ENCODE peak calls at places on chromosomes 6 and 20, in six cellular contexts. U is HepG2, C is GM12878, Y is HL-60, R is H1, J is K562. H is an unnamed sample.

GRCh38 chr6:159082039-159082815 is 37.4 kb upstream of the TAGAP start:
- DNase-seq in U (no peak), C (no peak), Y (no peak), R (no peak), J (no peak), H (no peak)

GRCh38 chr20:62875419-62876355 is 14.1 kb upstream of the TCFL5 start:
- DNase-seq in U (peak), C (no peak), Y (peak), R (no peak), J (peak), H (peak)

GRCh38 chr6:30926644-30927043 is 5.3 kb downstream of the SFTA2 start:
- DNase-seq in U (no peak), C (no peak), Y (no peak), R (no peak), J (no peak), H (no peak)

GRCh38 chr20:9736373-9736772 is 102.5 kb downstream of the PAK5 start:
- DNase-seq in U (no peak), C (no peak), Y (no peak), R (no peak), J (no peak), H (no peak)

GRCh38 chr6:169912266-169913095 is 161.1 kb downstream of the ERMARD start:
- DNase-seq in U (no peak), C (no peak), Y (peak), R (no peak), J (no peak), H (no peak)

GRCh38 chr6:131122007-131122406 is 13.3 kb upstream of the AKAP7 start:
- DNase-seq in U (no peak), C (no peak), Y (no peak), R (no peak), J (no peak), H (no peak)

GRCh38 chr6:3294921-3295871 is 36.4 kb downstream of the PSMG4 start:
- DNase-seq in U (peak), C (no peak), Y (no peak), R (no peak), J (no peak), H (peak)

GRCh38 chr20:13286052-13286451 is 65.0 kb downstream of the ISM1 start:
- DNase-seq in U (no peak), C (no peak), Y (no peak), R (no peak), J (no peak), H (no peak)

GRCh38 chr6:142758257-142759025 is 186.5 kb downstream of the HIVEP2 start:
- DNase-seq in U (no peak), C (no peak), Y (no peak), R (no peak), J (no peak), H (no peak)

GRCh38 chr6:157867155-157867559 is 44.1 kb downstream of the SNX9 start:
- DNase-seq in U (no peak), C (no peak), Y (no peak), R (no peak), J (peak), H (no peak)

GRCh38 chr6:29762781-29763214 is 39.6 kb downstream of the HLA-F start:
- DNase-seq in U (no peak), C (no peak), Y (no peak), R (no peak), J (no peak), H (no peak)

GRCh38 chr20:23515250-23515939 is 24.5 kb downstream of the CST8 start:
- DNase-seq in U (no peak), C (no peak), Y (no peak), R (no peak), J (no peak), H (no peak)

GRCh38 chr20:48734104-48734749 is 93.6 kb downstream of the PREX1 start:
- DNase-seq in U (no peak), C (no peak), Y (no peak), R (no peak), J (no peak), H (no peak)

GRCh38 chr6:157269261-157269794 is 54.0 kb downstream of the TMEM242 start:
- DNase-seq in U (no peak), C (no peak), Y (no peak), R (no peak), J (no peak), H (no peak)

GRCh38 chr6:79127660-79128059 is 49.6 kb upstream of the PHIP start:
- DNase-seq in U (peak), C (no peak), Y (no peak), R (no peak), J (no peak), H (no peak)

GRCh38 chr6:32117461-32117860 is 8.3 kb upstream of the TNXB start:
- DNase-seq in U (no peak), C (no peak), Y (no peak), R (no peak), J (no peak), H (no peak)

GRCh38 chr20:10578607-10579006 is 95.2 kb downstream of the JAG1 start:
- DNase-seq in U (peak), C (no peak), Y (no peak), R (no peak), J (no peak), H (no peak)

GRCh38 chr20:37948956-37949355 is 46.0 kb downstream of the VSTM2L start:
- DNase-seq in U (no peak), C (no peak), Y (no peak), R (peak), J (no peak), H (no peak)

GRCh38 chr6:39020136-39020535 is 28.4 kb upstream of the GLP1R start:
- DNase-seq in U (no peak), C (no peak), Y (no peak), R (no peak), J (no peak), H (no peak)

GRCh38 chr20:17648782-17649730 is 33.0 kb downstream of the RRBP1 start:
- DNase-seq in U (no peak), C (peak), Y (peak), R (no peak), J (peak), H (peak)

GRCh38 chr6:6781172-6781876 is 192.8 kb downstream of the LY86 start:
- DNase-seq in U (no peak), C (no peak), Y (no peak), R (no peak), J (no peak), H (no peak)

GRCh38 chr6:53754330-53754729 is 40.5 kb upstream of the LRRC1 start:
- DNase-seq in U (no peak), C (no peak), Y (no peak), R (no peak), J (no peak), H (no peak)

GRCh38 chr20:63457737-63458136 is 14.7 kb downstream of the KCNQ2 start:
- DNase-seq in U (no peak), C (no peak), Y (peak), R (no peak), J (no peak), H (peak)

GRCh38 chr20:54197621-54198604 is 10.0 kb upstream of the PFDN4 start:
- DNase-seq in U (peak), C (peak), Y (no peak), R (no peak), J (no peak), H (no peak)

GRCh38 chr6:2157441-2158127 is 87.8 kb downstream of the GMDS start:
- DNase-seq in U (peak), C (peak), Y (no peak), R (no peak), J (no peak), H (no peak)

GRCh38 chr6:151803743-151804142 is 3.7 kb upstream of the ESR1 start:
- DNase-seq in U (peak), C (no peak), Y (no peak), R (no peak), J (no peak), H (no peak)

GRCh38 chr6:98416027-98416426 is 418.3 kb upstream of the POU3F2 start:
- DNase-seq in U (no peak), C (no peak), Y (no peak), R (no peak), J (no peak), H (peak)

GRCh38 chr6:2578729-2579128 is 172.0 kb downstream of the MYLK4 start:
- DNase-seq in U (no peak), C (no peak), Y (no peak), R (no peak), J (no peak), H (no peak)

GRCh38 chr20:43926691-43927090 is 12.0 kb downstream of the TOX2 start:
- DNase-seq in U (no peak), C (no peak), Y (no peak), R (no peak), J (no peak), H (no peak)

GRCh38 chr20:46558511-46558959 is 8.1 kb upstream of the OCSTAMP start:
- DNase-seq in U (peak), C (no peak), Y (no peak), R (no peak), J (no peak), H (no peak)

GRCh38 chr20:17747431-17747846 is 47.7 kb downstream of the BANF2 start:
- DNase-seq in U (peak), C (no peak), Y (no peak), R (no peak), J (no peak), H (no peak)

GRCh38 chr6:130473886-130474285 is 108.1 kb downstream of the TMEM200A start:
- DNase-seq in U (no peak), C (no peak), Y (no peak), R (no peak), J (no peak), H (no peak)

GRCh38 chr20:41047279-41047974 is 18.8 kb downstream of the TOP1 start:
- DNase-seq in U (no peak), C (no peak), Y (no peak), R (no peak), J (no peak), H (no peak)

GRCh38 chr6:22041797-22042489 is 254.9 kb downstream of the PRL start:
- DNase-seq in U (no peak), C (no peak), Y (no peak), R (no peak), J (no peak), H (no peak)

GRCh38 chr20:58406422-58407001 is 17.5 kb downstream of the VAPB start:
- DNase-seq in U (no peak), C (no peak), Y (no peak), R (no peak), J (no peak), H (no peak)

GRCh38 chr20:36405255-36405654 is 99.1 kb downstream of the DLGAP4 start:
- DNase-seq in U (no peak), C (no peak), Y (no peak), R (no peak), J (no peak), H (no peak)

GRCh38 chr6:5214570-5215052 is 46.1 kb downstream of the LYRM4 start:
- DNase-seq in U (peak), C (no peak), Y (peak), R (peak), J (peak), H (peak)

GRCh38 chr6:80872951-80873308 is 766.5 kb downstream of the BCKDHB start:
- DNase-seq in U (no peak), C (no peak), Y (no peak), R (no peak), J (no peak), H (no peak)

DNA sequence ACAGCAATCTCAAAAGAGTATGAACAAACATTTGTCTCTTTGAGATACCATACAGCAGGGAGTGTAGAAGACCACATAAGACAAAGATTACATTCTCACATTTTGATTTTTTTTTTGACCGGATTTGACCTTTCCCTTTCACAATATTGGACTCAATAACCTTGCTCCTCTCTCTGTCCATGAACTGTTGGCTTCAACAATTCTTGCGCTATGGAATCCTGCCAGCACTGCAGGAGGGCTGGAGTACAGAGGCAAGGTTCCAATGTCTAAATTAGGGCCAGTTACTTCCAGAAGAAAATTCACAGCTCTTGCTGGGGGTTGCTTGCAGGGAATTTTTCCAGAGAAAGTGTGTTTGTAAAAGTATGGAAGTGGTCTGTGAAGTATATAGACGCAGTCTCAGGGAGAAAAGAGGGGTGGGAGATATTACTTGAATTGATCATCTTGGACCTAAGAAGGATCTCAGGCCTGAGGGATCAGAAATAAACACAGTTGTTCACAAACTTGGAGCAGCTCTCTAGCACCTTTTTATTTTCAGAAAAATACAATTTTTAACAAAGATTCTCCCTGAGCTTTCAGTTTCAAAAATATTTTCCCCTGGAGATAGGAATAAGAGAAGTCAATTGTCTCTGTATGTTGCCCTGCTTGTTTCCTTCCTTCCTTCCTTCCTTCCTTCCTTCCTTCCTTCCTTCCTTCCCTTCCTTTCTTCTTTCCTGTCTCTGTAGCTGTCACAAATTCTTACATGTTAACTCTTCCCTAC is 765.9 kb downstream of the BCKDHB start:
- DNase-seq in U (no peak), C (no peak), Y (no peak), R (no peak), J (no peak), H (no peak)
- TF ChIP-seq GABPA in U (no peak), C (no peak), Y (no peak), R (no peak), J (no peak), H (no peak)

GRCh38 chr6:33161354-33162320 is 30.6 kb downstream of the COL11A2 start:
- DNase-seq in U (peak), C (no peak), Y (peak), R (peak), J (peak), H (peak)
- TF ChIP-seq POLR2AphosphoS5 in U (no peak), C (no peak), Y (peak), R (no peak), J (no peak), H (no peak)

GRCh38 chr20:1338801-1339200 is 9.9 kb upstream of the SDCBP2 start:
- DNase-seq in U (no peak), C (no peak), Y (no peak), R (peak), J (no peak), H (no peak)

GRCh38 chr20:1337441-1337840 is 8.5 kb upstream of the SDCBP2 start:
- DNase-seq in U (no peak), C (no peak), Y (no peak), R (peak), J (no peak), H (no peak)

GRCh38 chr20:1338096-1338495 is 9.2 kb upstream of the SDCBP2 start:
- DNase-seq in U (no peak), C (no peak), Y (no peak), R (peak), J (no peak), H (no peak)

GRCh38 chr20:1335961-1336698 is 7.2 kb upstream of the SDCBP2 start:
- DNase-seq in U (no peak), C (no peak), Y (no peak), R (peak), J (no peak), H (no peak)

DNA sequence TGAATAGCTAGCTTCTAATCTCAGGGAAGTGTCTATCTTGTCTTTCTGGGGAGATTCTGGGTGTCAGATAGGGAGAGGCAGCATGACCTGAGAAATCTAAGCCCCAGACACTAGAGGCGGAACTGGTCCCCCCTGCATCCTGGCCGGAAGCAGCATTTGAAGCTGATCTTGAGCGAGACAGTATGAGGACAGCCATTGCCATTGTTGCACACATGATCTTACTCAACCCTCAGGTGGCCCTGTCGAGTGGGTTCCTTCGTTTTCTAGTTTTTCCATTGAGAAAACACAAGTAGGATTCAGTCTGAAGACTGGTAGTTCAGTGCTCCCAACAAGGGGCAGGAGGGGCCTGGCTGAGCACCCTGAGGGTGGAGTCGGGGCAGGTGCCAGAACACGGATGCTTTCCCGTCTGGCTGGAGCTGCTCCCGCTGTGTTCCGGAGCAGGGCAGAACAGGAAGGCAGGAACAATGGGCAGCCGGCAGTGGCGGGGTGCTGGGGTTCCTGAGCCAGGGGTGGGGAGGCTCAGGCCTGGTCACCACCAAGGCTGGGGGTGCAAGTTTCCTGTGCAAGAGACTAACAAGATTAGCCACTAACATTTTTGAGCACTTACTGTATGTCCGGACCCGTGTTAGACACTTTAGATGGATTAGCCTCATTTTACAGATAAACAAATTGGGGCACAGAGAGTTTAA is 7.9 kb upstream of the SDCBP2 start:
- DNase-seq in U (no peak), C (no peak), Y (no peak), R (peak), J (no peak), H (no peak)
- TF ChIP-seq GABPA in U (no peak), C (no peak), Y (no peak), R (no peak), J (no peak), H (no peak)

GRCh38 chr6:141056945-141057635 is 1075.6 kb upstream of the GJE1 start:
- DNase-seq in U (no peak), C (no peak), Y (no peak), R (no peak), J (no peak), H (no peak)
- TF ChIP-seq POLR2AphosphoS5 in U (no peak), C (no peak), Y (no peak), R (no peak), J (no peak), H (no peak)

DNA sequence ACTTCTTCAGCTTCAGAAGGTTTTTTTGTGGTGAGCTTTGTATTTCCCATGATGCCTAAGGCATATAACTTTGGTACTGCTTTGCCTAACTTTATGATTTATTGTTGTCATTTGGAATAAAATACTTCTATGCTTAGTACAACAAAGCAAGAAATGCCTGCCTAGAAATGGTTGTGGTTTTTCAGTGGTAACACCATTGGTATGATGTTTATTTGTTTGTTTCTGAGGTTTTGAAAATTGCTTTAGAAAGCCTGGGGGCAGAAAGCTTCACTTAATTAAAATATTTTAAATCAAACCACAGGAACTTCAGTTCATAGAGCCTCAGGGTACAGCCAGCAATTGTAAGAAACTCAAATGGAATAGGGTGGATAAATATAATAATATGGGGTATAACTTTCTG is 351.2 kb upstream of the MAP3K7 start:
- DNase-seq in U (no peak), C (no peak), Y (no peak), R (no peak), J (no peak), H (no peak)
- TF ChIP-seq GABPA in U (no peak), C (no peak), Y (no peak), R (no peak), J (no peak), H (no peak)

GRCh38 chr6:7997311-7997710 is 66.9 kb downstream of the BLOC1S5 start:
- DNase-seq in U (no peak), C (no peak), Y (no peak), R (no peak), J (no peak), H (no peak)

GRCh38 chr6:7999201-7999600 is 65.0 kb downstream of the BLOC1S5 start:
- DNase-seq in U (no peak), C (no peak), Y (no peak), R (no peak), J (no peak), H (no peak)

GRCh38 chr6:7996538-7997225 is 67.5 kb downstream of the BLOC1S5 start:
- DNase-seq in U (peak), C (no peak), Y (no peak), R (no peak), J (no peak), H (peak)

GRCh38 chr6:8000080-8001035 is 63.8 kb downstream of the BLOC1S5 start:
- DNase-seq in U (no peak), C (no peak), Y (no peak), R (no peak), J (no peak), H (no peak)

DNA sequence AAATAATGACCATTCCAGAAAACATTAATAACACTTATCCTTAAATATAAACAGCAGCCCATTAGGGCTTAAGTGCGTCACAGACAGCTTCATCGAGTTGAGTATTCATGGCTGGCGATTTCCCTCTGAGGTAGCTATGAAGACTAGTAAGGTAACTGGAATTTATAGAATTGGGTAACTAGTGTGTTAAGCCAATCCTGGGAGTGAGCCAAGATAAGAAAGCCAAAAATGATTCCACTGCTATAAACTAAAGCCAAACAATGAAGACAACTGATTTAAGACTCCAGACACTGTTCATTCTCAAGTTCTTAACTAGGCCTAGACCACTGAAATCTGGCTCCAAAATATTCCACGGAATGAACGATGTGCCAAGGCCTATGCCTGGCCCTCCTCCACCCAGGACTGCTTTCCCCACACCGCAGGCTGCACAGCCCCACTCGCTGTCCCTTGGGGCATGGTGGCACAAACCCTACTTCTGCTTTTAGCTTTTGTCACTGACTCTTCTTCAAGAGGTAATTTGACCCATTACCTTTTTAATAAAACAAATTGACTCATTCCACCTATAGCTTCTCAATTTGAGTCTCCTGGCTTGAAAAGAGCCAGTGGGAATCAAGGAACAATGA is 66.0 kb downstream of the BLOC1S5 start:
- DNase-seq in U (no peak), C (no peak), Y (peak), R (no peak), J (no peak), H (no peak)
- TF ChIP-seq POLR2AphosphoS5 in U (no peak), C (no peak), Y (no peak), R (no peak), J (no peak), H (no peak)

GRCh38 chr6:55052846-55053245 is 121.5 kb upstream of the HCRTR2 start:
- DNase-seq in U (no peak), C (no peak), Y (no peak), R (no peak), J (no peak), H (no peak)

GRCh38 chr6:55047433-55048044 is 126.8 kb upstream of the HCRTR2 start:
- DNase-seq in U (no peak), C (no peak), Y (peak), R (no peak), J (no peak), H (no peak)

GRCh38 chr6:55046869-55047422 is 127.4 kb upstream of the HCRTR2 start:
- DNase-seq in U (no peak), C (no peak), Y (peak), R (no peak), J (no peak), H (no peak)
- TF ChIP-seq GABPA in U (no peak), C (no peak), Y (no peak), R (no peak), J (no peak), H (no peak)

H was measured in SK-N-SH.